ENCODE peak calls at places on chromosomes 4 and X, in six cellular contexts. One of them, this sample, is unnamed.

GRCh38 chr4:114226968-114227760 is 247.7 kb upstream of the ARSJ start:
- DNase-seq in keratinocyte: no peak
- DNase-seq in IMR-90: peak; percentile 34
- DNase-seq in lower lobe of right lung: no peak
- DNase-seq in endodermal cell: no peak
- DNase-seq in cardiac muscle cell: no peak
- DNase-seq in this sample: no peak

GRCh38 chrX:121093011-121093410 is 45.6 kb downstream of the GLUD2 start:
- DNase-seq in keratinocyte: no peak
- DNase-seq in IMR-90: no peak
- DNase-seq in lower lobe of right lung: no peak
- DNase-seq in endodermal cell: no peak
- DNase-seq in cardiac muscle cell: no peak
- DNase-seq in this sample: no peak

GRCh38 chr4:163915896-163916295 is 421.4 kb downstream of the TMA16 start:
- DNase-seq in keratinocyte: no peak
- DNase-seq in IMR-90: no peak
- DNase-seq in lower lobe of right lung: no peak
- DNase-seq in endodermal cell: no peak
- DNase-seq in cardiac muscle cell: no peak
- DNase-seq in this sample: no peak

GRCh38 chr4:175873707-175874106 is 61.6 kb upstream of the GPM6A start:
- DNase-seq in keratinocyte: no peak
- DNase-seq in IMR-90: no peak
- DNase-seq in lower lobe of right lung: no peak
- DNase-seq in endodermal cell: no peak
- DNase-seq in cardiac muscle cell: no peak
- DNase-seq in this sample: no peak

GRCh38 chr4:23993373-23993772 is 103.5 kb upstream of the PPARGC1A start:
- DNase-seq in keratinocyte: no peak
- DNase-seq in IMR-90: no peak
- DNase-seq in lower lobe of right lung: no peak
- DNase-seq in endodermal cell: no peak
- DNase-seq in cardiac muscle cell: no peak
- DNase-seq in this sample: no peak

GRCh38 chr4:101398807-101399206 is 51.5 kb upstream of the PPP3CA start:
- DNase-seq in keratinocyte: no peak
- DNase-seq in IMR-90: no peak
- DNase-seq in lower lobe of right lung: no peak
- DNase-seq in endodermal cell: no peak
- DNase-seq in cardiac muscle cell: no peak
- DNase-seq in this sample: no peak

GRCh38 chrX:131816551-131817136 is 206.5 kb upstream of the STK26 start:
- DNase-seq in keratinocyte: no peak
- DNase-seq in IMR-90: peak; percentile 74
- DNase-seq in lower lobe of right lung: no peak
- DNase-seq in endodermal cell: no peak
- DNase-seq in cardiac muscle cell: no peak
- DNase-seq in this sample: peak; percentile 59

GRCh38 chrX:64204252-64204651 is 1.3 kb downstream of the AMER1 start:
- DNase-seq in keratinocyte: no peak
- DNase-seq in IMR-90: peak; percentile 1
- DNase-seq in lower lobe of right lung: peak; percentile 45
- DNase-seq in endodermal cell: peak; percentile 55
- DNase-seq in cardiac muscle cell: peak; percentile 3
- DNase-seq in this sample: no peak

GRCh38 chr4:13933163-13933562 is 305.6 kb upstream of the BOD1L1 start:
- DNase-seq in keratinocyte: no peak
- DNase-seq in IMR-90: peak; percentile 77
- DNase-seq in lower lobe of right lung: no peak
- DNase-seq in endodermal cell: no peak
- DNase-seq in cardiac muscle cell: peak; percentile 66
- DNase-seq in this sample: no peak

GRCh38 chrX:2696698-2697215 is 5.7 kb downstream of the CD99 start:
- DNase-seq in keratinocyte: no peak
- DNase-seq in IMR-90: peak; percentile 90
- DNase-seq in lower lobe of right lung: no peak
- DNase-seq in endodermal cell: no peak
- DNase-seq in cardiac muscle cell: peak; percentile 85
- DNase-seq in this sample: no peak

GRCh38 chrX:338281-338835 is 19.8 kb upstream of the GTPBP6 start:
- DNase-seq in keratinocyte: no peak
- DNase-seq in IMR-90: no peak
- DNase-seq in lower lobe of right lung: peak; percentile 44
- DNase-seq in endodermal cell: no peak
- DNase-seq in cardiac muscle cell: no peak
- DNase-seq in this sample: no peak

GRCh38 chr4:169270156-169270809 is 473 bp downstream of the SH3RF1 start:
- DNase-seq in keratinocyte: no peak
- DNase-seq in IMR-90: no peak
- DNase-seq in lower lobe of right lung: peak; percentile 75
- DNase-seq in endodermal cell: peak; percentile 84
- DNase-seq in cardiac muscle cell: peak; percentile 68
- DNase-seq in this sample: peak; percentile 72

GRCh38 chr4:26192921-26193894 is 127.6 kb upstream of the RBPJ start:
- DNase-seq in keratinocyte: no peak
- DNase-seq in IMR-90: no peak
- DNase-seq in lower lobe of right lung: no peak
- DNase-seq in endodermal cell: no peak
- DNase-seq in cardiac muscle cell: no peak
- DNase-seq in this sample: peak; percentile 27

GRCh38 chr4:119184128-119184527 is 28.4 kb upstream of the USP53 start:
- DNase-seq in keratinocyte: no peak
- DNase-seq in IMR-90: no peak
- DNase-seq in lower lobe of right lung: no peak
- DNase-seq in endodermal cell: no peak
- DNase-seq in cardiac muscle cell: no peak
- DNase-seq in this sample: no peak

GRCh38 chr4:4385729-4386295 is 1.1 kb upstream of the NSG1 start:
- DNase-seq in keratinocyte: no peak
- DNase-seq in IMR-90: no peak
- DNase-seq in lower lobe of right lung: no peak
- DNase-seq in endodermal cell: peak; percentile 58
- DNase-seq in cardiac muscle cell: no peak
- DNase-seq in this sample: no peak

GRCh38 chr4:87465739-87466366 is 43.5 kb downstream of the NUDT9 start:
- DNase-seq in keratinocyte: no peak
- DNase-seq in IMR-90: peak; percentile 69
- DNase-seq in lower lobe of right lung: no peak
- DNase-seq in endodermal cell: no peak
- DNase-seq in cardiac muscle cell: peak; percentile 77
- DNase-seq in this sample: no peak

GRCh38 chr4:99378876-99379275 is 26.3 kb upstream of the ADH1C start:
- DNase-seq in keratinocyte: no peak
- DNase-seq in IMR-90: no peak
- DNase-seq in lower lobe of right lung: no peak
- DNase-seq in endodermal cell: no peak
- DNase-seq in cardiac muscle cell: no peak
- DNase-seq in this sample: no peak

GRCh38 chr4:89534356-89534755 is 226.8 kb upstream of the GPRIN3 start:
- DNase-seq in keratinocyte: no peak
- DNase-seq in IMR-90: no peak
- DNase-seq in lower lobe of right lung: no peak
- DNase-seq in endodermal cell: no peak
- DNase-seq in cardiac muscle cell: no peak
- DNase-seq in this sample: no peak

GRCh38 chr4:182888894-182889293 is 28.3 kb downstream of the DCTD start:
- DNase-seq in keratinocyte: no peak
- DNase-seq in IMR-90: no peak
- DNase-seq in lower lobe of right lung: no peak
- DNase-seq in endodermal cell: no peak
- DNase-seq in cardiac muscle cell: no peak
- DNase-seq in this sample: no peak

GRCh38 chr4:183639291-183639690 is 19.7 kb downstream of the RWDD4 start:
- DNase-seq in keratinocyte: no peak
- DNase-seq in IMR-90: peak; percentile 24
- DNase-seq in lower lobe of right lung: no peak
- DNase-seq in endodermal cell: no peak
- DNase-seq in cardiac muscle cell: no peak
- DNase-seq in this sample: no peak

GRCh38 chr4:21113496-21114213 is 413.4 kb downstream of the PACRGL start:
- DNase-seq in keratinocyte: no peak
- DNase-seq in IMR-90: no peak
- DNase-seq in lower lobe of right lung: no peak
- DNase-seq in endodermal cell: no peak
- DNase-seq in cardiac muscle cell: peak; percentile 69
- DNase-seq in this sample: no peak

GRCh38 chr4:144627663-144628076 is 18.3 kb upstream of the HHIP start:
- DNase-seq in keratinocyte: peak; percentile 26
- DNase-seq in IMR-90: peak; percentile 73
- DNase-seq in lower lobe of right lung: no peak
- DNase-seq in endodermal cell: no peak
- DNase-seq in cardiac muscle cell: peak; percentile 62
- DNase-seq in this sample: no peak

GRCh38 chrX:41090568-41091238 is 5.5 kb downstream of the USP9X start:
- DNase-seq in keratinocyte: no peak
- DNase-seq in IMR-90: peak; percentile 35
- DNase-seq in lower lobe of right lung: no peak
- DNase-seq in endodermal cell: no peak
- DNase-seq in cardiac muscle cell: peak; percentile 17
- DNase-seq in this sample: no peak

GRCh38 chrX:41097326-41097725 is 12.1 kb downstream of the USP9X start:
- DNase-seq in keratinocyte: no peak
- DNase-seq in IMR-90: no peak
- DNase-seq in lower lobe of right lung: no peak
- DNase-seq in endodermal cell: no peak
- DNase-seq in cardiac muscle cell: no peak
- DNase-seq in this sample: no peak

GRCh38 chrX:41095174-41095573 is 9.9 kb downstream of the USP9X start:
- DNase-seq in keratinocyte: no peak
- DNase-seq in IMR-90: no peak
- DNase-seq in lower lobe of right lung: no peak
- DNase-seq in endodermal cell: no peak
- DNase-seq in cardiac muscle cell: no peak
- DNase-seq in this sample: no peak

GRCh38 chrX:41095962-41096955 is 11.0 kb downstream of the USP9X start:
- DNase-seq in keratinocyte: no peak
- DNase-seq in IMR-90: no peak
- DNase-seq in lower lobe of right lung: peak; percentile 46
- DNase-seq in endodermal cell: no peak
- DNase-seq in cardiac muscle cell: no peak
- DNase-seq in this sample: peak; percentile 53

DNA sequence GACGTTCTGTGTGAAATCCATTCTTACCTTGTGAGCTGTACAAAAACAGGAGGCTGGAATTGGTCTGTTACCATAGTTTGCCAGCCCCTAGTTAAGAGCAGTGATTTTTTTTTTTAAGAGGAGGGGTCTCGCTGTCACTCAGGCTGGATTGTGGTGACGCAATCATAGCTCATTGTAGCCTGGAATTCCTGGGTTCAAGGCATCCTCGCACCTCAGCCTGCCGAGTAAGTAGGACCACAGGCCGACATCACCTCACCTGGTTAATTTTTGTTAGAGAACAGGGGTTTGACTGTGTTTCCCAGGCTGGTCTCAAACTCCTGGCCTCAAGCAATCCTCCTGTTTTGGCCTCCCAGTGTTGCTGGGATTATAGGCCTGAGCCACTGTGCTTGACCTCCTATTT is 7.5 kb downstream of the USP9X start:
- DNase-seq in keratinocyte: no peak
- DNase-seq in IMR-90: no peak
- DNase-seq in lower lobe of right lung: no peak
- DNase-seq in endodermal cell: no peak
- DNase-seq in cardiac muscle cell: no peak
- DNase-seq in this sample: no peak
- H3K36me3 ChIP-seq in keratinocyte: no peaks in the 10 kb centered on the region
- H3K36me3 ChIP-seq in IMR-90: peaks cover 1% of the 10 kb centered on the region
- H3K36me3 ChIP-seq in lower lobe of right lung: no peaks in the 10 kb centered on the region
- H3K36me3 ChIP-seq in endodermal cell: peaks cover 7% of the 10 kb centered on the region
- H3K36me3 ChIP-seq in cardiac muscle cell: no peaks in the 10 kb centered on the region
- H3K36me3 ChIP-seq in this sample: peaks cover 29% of the 10 kb centered on the region

DNA sequence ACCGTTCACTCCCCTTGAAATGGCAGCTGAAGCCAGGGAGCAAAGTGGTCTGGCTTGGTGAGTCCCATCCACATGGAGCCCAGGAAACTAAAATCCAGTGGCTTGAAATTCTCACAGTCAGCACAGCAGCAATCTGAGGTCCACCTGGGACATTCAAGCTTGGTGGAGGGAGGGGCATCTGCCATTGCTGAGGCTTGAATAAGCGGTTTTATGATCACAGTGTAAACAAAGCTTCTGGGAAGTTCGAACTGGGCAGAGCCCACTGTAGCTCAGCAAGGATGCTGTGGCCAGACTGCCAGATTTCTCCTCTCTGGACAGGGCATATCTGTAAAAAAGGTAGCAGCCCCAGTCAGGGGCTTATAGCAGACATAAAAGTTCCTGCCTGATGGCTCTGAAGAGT is 15.5 kb upstream of the FAAH2 start:
- DNase-seq in keratinocyte: no peak
- DNase-seq in IMR-90: no peak
- DNase-seq in lower lobe of right lung: no peak
- DNase-seq in endodermal cell: no peak
- DNase-seq in cardiac muscle cell: no peak
- DNase-seq in this sample: no peak
- H3K9me3 ChIP-seq in keratinocyte: peaks cover 3% of the 10 kb centered on the region
- H3K9me3 ChIP-seq in IMR-90: peaks cover 10% of the 10 kb centered on the region
- H3K9me3 ChIP-seq in lower lobe of right lung: peaks cover 4% of the 10 kb centered on the region
- H3K9me3 ChIP-seq in endodermal cell: no peaks in the 10 kb centered on the region
- H3K9me3 ChIP-seq in cardiac muscle cell: no peaks in the 10 kb centered on the region
- H3K9me3 ChIP-seq in this sample: no peaks in the 10 kb centered on the region

DNA sequence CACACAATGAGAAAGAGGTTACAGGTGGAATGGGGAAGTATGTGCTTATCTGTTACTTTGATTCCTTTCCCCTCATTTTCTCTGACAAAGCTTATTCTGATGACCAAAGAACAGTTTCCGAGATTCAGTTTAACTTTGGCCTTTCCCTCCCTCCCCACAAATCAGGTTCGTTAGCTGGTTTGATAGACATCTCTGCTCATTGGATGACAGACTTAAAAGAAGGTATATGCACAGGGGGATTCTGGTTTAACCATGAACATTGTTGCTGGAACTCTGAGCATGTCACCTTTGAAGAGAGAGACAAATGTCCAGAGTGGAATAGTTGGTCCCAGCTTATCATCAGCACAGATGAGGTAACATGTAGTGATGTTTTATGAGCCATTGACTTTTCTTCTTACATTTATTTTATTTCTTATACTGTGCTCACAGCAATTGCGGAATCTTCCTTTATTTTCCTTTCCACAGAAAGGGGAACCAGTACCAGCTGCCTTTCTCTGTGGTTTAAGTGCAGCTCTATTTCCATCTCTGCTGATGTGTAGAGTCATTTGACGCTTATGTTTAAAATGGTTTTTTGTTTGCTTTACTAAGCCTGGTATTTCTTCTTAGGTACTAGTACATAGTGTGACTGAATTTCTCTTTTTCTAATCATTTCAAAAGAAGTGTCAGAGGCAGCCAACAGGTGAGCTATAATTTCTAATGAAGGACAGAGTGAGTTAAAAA is 125.0 kb downstream of the AKAP4 start:
- DNase-seq in keratinocyte: no peak
- DNase-seq in IMR-90: no peak
- DNase-seq in lower lobe of right lung: no peak
- DNase-seq in endodermal cell: no peak
- DNase-seq in cardiac muscle cell: no peak
- DNase-seq in this sample: no peak
- H3K4me3 ChIP-seq in keratinocyte: no peak overlapping the region
- H3K4me3 ChIP-seq in IMR-90: no peak overlapping the region
- H3K4me3 ChIP-seq in lower lobe of right lung: no peak overlapping the region
- H3K4me3 ChIP-seq in endodermal cell: no peak overlapping the region
- H3K4me3 ChIP-seq in cardiac muscle cell: no peak overlapping the region
- H3K4me3 ChIP-seq in this sample: no peak overlapping the region

GRCh38 chr4:94277539-94277938 is 65.1 kb downstream of the HPGDS start:
- DNase-seq in keratinocyte: no peak
- DNase-seq in IMR-90: peak; percentile 66
- DNase-seq in lower lobe of right lung: no peak
- DNase-seq in endodermal cell: no peak
- DNase-seq in cardiac muscle cell: peak; percentile 17
- DNase-seq in this sample: no peak
- H3K36me3 ChIP-seq in keratinocyte: peaks cover 19% of the 10 kb centered on the region
- H3K36me3 ChIP-seq in IMR-90: peaks cover 19% of the 10 kb centered on the region
- H3K36me3 ChIP-seq in lower lobe of right lung: peaks cover 93% of the 10 kb centered on the region
- H3K36me3 ChIP-seq in endodermal cell: peaks cover 94% of the 10 kb centered on the region
- H3K36me3 ChIP-seq in cardiac muscle cell: peaks cover 86% of the 10 kb centered on the region
- H3K36me3 ChIP-seq in this sample: peaks cover 87% of the 10 kb centered on the region